ENCODE peak calls at places on chromosomes 6 and 20, in six cellular contexts. N is SK-N-SH treated with all-trans-retinoic acid at 6 μM for 48 hours; M is natural killer cell; O is heart left ventricle; F is activated naive CD8-positive, alpha-beta T cell treated with anti-CD3 and anti-CD28 coated beads, Interleukin-2, amount 50 U/mL, for 24 hours; S is Panc1. B is an unnamed sample.

GRCh38 chr6:40948598-40948997 is 90.4 kb downstream of the UNC5CL start:
- ATAC-seq in F (no peak), M (no peak), S (no peak), O (no peak), N (peak), B (no peak)

GRCh38 chr6:85401186-85402062 is 48.5 kb upstream of the NT5E start:
- ATAC-seq in O (no peak), S (no peak), N (no peak), F (no peak), M (no peak), B (no peak)

GRCh38 chr6:7475081-7475480 is 66.4 kb upstream of the DSP start:
- ATAC-seq in O (no peak), F (no peak), M (no peak), S (no peak), N (no peak), B (no peak)

GRCh38 chr6:111844376-111844775 is 28.9 kb downstream of the FYN start:
- ATAC-seq in M (no peak), O (no peak), S (no peak), F (no peak), N (no peak), B (peak)

GRCh38 chr20:57458400-57459160 is 66.4 kb downstream of the CTCFL start:
- ATAC-seq in F (no peak), O (peak), M (no peak), S (no peak), N (no peak), B (no peak)

GRCh38 chr6:35402136-35402855 is 49.8 kb upstream of the FANCE start:
- ATAC-seq in O (no peak), S (no peak), N (no peak), F (no peak), M (no peak), B (no peak)

GRCh38 chr20:49768204-49769124 is 44.2 kb upstream of the SLC9A8 start:
- ATAC-seq in F (peak), M (peak), S (no peak), O (peak), N (peak), B (no peak)

GRCh38 chr6:163398796-163399195 is 15.7 kb upstream of the QKI start:
- ATAC-seq in O (peak), M (no peak), N (no peak), S (no peak), F (no peak), B (no peak)

GRCh38 chr6:44497807-44498206 is 110.3 kb downstream of the CDC5L start:
- ATAC-seq in N (no peak), F (no peak), S (no peak), O (peak), M (no peak), B (no peak)

GRCh38 chr20:46853926-46854325 is 40.7 kb upstream of the EYA2 start:
- ATAC-seq in S (no peak), F (no peak), N (no peak), O (no peak), M (no peak), B (no peak)

GRCh38 chr20:25221592-25222460 is 26.1 kb upstream of the PYGB start:
- ATAC-seq in F (no peak), M (no peak), N (no peak), O (peak), S (no peak), B (no peak)

GRCh38 chr6:18465410-18466154 is 78.4 kb downstream of the RNF144B start:
- ATAC-seq in F (no peak), N (no peak), S (no peak), O (no peak), M (no peak), B (no peak)

GRCh38 chr20:61293951-61294350 is 41.9 kb downstream of the CDH4 start:
- ATAC-seq in O (no peak), F (no peak), S (no peak), M (no peak), N (no peak), B (no peak)

GRCh38 chr6:90220273-90220672 is 76.4 kb downstream of the BACH2 start:
- ATAC-seq in F (no peak), S (no peak), N (no peak), O (no peak), M (no peak), B (no peak)

GRCh38 chr6:38640216-38640909 is 634 bp upstream of the BTBD9 start:
- ATAC-seq in S (no peak), N (peak), M (no peak), F (no peak), O (no peak), B (no peak)

GRCh38 chr20:64261138-64261537 is 5.6 kb downstream of the PCMTD2 start:
- ATAC-seq in N (peak), S (no peak), F (no peak), M (no peak), O (peak), B (no peak)

GRCh38 chr20:47724910-47725247 is 60.4 kb downstream of the SULF2 start:
- ATAC-seq in O (no peak), M (no peak), S (no peak), F (no peak), N (no peak), B (no peak)

GRCh38 chr6:13407368-13407708 is 79.0 kb upstream of the TBC1D7 start:
- ATAC-seq in S (no peak), F (no peak), O (no peak), N (no peak), M (no peak), B (no peak)

GRCh38 chr6:68726307-68726706 is 91.2 kb downstream of the ADGRB3 start:
- ATAC-seq in N (no peak), M (no peak), S (no peak), F (no peak), O (no peak), B (no peak)

GRCh38 chr20:26209171-26209941 is 512.7 kb upstream of the ZNF337 start:
- ATAC-seq in S (no peak), N (peak), O (no peak), F (no peak), M (no peak), B (no peak)

GRCh38 chr20:16760431-16761304 is 12.5 kb downstream of the OTOR start:
- ATAC-seq in F (no peak), N (peak), S (peak), M (no peak), O (peak), B (no peak)

GRCh38 chr6:137094411-137095008 is 49.7 kb upstream of the IL20RA start:
- ATAC-seq in M (peak), F (peak), O (peak), S (no peak), N (peak), B (peak)

GRCh38 chr6:150693404-150693803 is 93.7 kb downstream of the PLEKHG1 start:
- ATAC-seq in F (peak), O (peak), S (no peak), M (no peak), N (no peak), B (no peak)

GRCh38 chr20:44026932-44027685 is 112.5 kb downstream of the TOX2 start:
- ATAC-seq in S (no peak), M (no peak), O (no peak), F (no peak), N (peak), B (no peak)

GRCh38 chr20:4120921-4121321 is 105.6 kb upstream of the RNF24 start:
- ATAC-seq in M (no peak), F (no peak), S (no peak), N (no peak), O (peak), B (no peak)

GRCh38 chr6:31654574-31655348 is 933 bp upstream of the APOM start:
- ATAC-seq in O (no peak), S (no peak), N (no peak), M (no peak), F (no peak), B (no peak)

GRCh38 chr20:17856024-17856564 is 112.5 kb downstream of the SNX5 start:
- ATAC-seq in S (no peak), M (no peak), O (no peak), F (peak), N (no peak), B (peak)

B was measured in stimulated activated memory B cell treated with anti-CD40 and anti-IgM and Interleukin-4, amounts not matched to agents 10 μg/mL and 1 μg/mL and 100 μg/mL, for 72 hours.